ENCODE peak calls at places on chromosomes 1 and 21, in eight cellular contexts. N is left ventricle myocardium inferior, X is right atrium auricular region, Y is NB4, W is GM23338, H is Calu3, D is MM.1S, C is epithelial cell of esophagus. A is an unnamed sample.

GRCh38 chr1:62875676-62876075 is 91.7 kb downstream of the ATG4C start:
- DNase-seq in N (no peak), X (no peak), Y (no peak), W (no peak), H (no peak), D (no peak), C (no peak), A (no peak)

GRCh38 chr1:181121498-181121897 is 33.0 kb downstream of the IER5 start:
- DNase-seq in N (no peak), X (no peak), Y (no peak), W (no peak), H (no peak), D (no peak), C (no peak), A (no peak)

GRCh38 chr1:198519639-198520501 is 20.6 kb downstream of the ATP6V1G3 start:
- DNase-seq in N (no peak), X (no peak), Y (no peak), W (no peak), H (no peak), D (no peak), C (no peak), A (no peak)

GRCh38 chr1:72567511-72567910 is 285.2 kb upstream of the NEGR1 start:
- DNase-seq in N (no peak), X (no peak), Y (no peak), W (no peak), H (no peak), D (peak; percentile 14), C (no peak), A (no peak)

GRCh38 chr1:206477110-206477509 is 6.8 kb downstream of the IKBKE start:
- DNase-seq in N (no peak), X (no peak), Y (no peak), W (no peak), H (no peak), D (no peak), C (no peak), A (no peak)

GRCh38 chr21:29436143-29436542 is 137.4 kb downstream of the BACH1 start:
- DNase-seq in N (peak; percentile 19), X (no peak), Y (no peak), W (peak; percentile 18), H (no peak), D (no peak), C (no peak), A (no peak)

GRCh38 chr1:209375681-209376360 is 207.7 kb upstream of the CAMK1G start:
- DNase-seq in N (no peak), X (no peak), Y (no peak), W (peak; percentile 72), H (no peak), D (no peak), C (peak; percentile 60), A (no peak)

GRCh38 chr1:154971341-154971998 is 923 bp upstream of the SHC1 start:
- DNase-seq in N (peak; percentile 41), X (peak; percentile 88), Y (no peak), W (no peak), H (no peak), D (no peak), C (peak; percentile 85), A (no peak)

GRCh38 chr1:70586046-70586445 is 175.0 kb downstream of the CTH start:
- DNase-seq in N (no peak), X (no peak), Y (no peak), W (peak; percentile 23), H (no peak), D (no peak), C (no peak), A (no peak)

GRCh38 chr1:110477041-110477440 is 26.1 kb downstream of the PROK1 start:
- DNase-seq in N (no peak), X (no peak), Y (no peak), W (no peak), H (peak; percentile 8), D (no peak), C (peak; percentile 95), A (no peak)

GRCh38 chr1:110478886-110479285 is 27.9 kb downstream of the PROK1 start:
- DNase-seq in N (no peak), X (no peak), Y (no peak), W (no peak), H (no peak), D (no peak), C (no peak), A (no peak)

GRCh38 chr1:110478241-110478640 is 27.3 kb downstream of the PROK1 start:
- DNase-seq in N (no peak), X (no peak), Y (no peak), W (no peak), H (no peak), D (no peak), C (no peak), A (no peak)

GRCh38 chr1:110476028-110476765 is 25.2 kb downstream of the PROK1 start:
- DNase-seq in N (no peak), X (no peak), Y (no peak), W (no peak), H (no peak), D (no peak), C (no peak), A (no peak)

GRCh38 chr1:110477445-110477957 is 26.6 kb downstream of the PROK1 start:
- DNase-seq in N (no peak), X (no peak), Y (peak; percentile 21), W (peak; percentile 50), H (peak; percentile 64), D (no peak), C (peak; percentile 40), A (no peak)
- TF ChIP-seq CTCF in N (no peak), X (no peak), Y (peak; percentile 21), W (peak; percentile 54), H (no peak), D (peak; percentile 11), C (peak; percentile 35), A (peak; percentile 40)

GRCh38 chr1:179586107-179586823 is 5.4 kb upstream of the TDRD5 start:
- DNase-seq in N (peak; percentile 60), X (no peak), Y (no peak), W (peak; percentile 78), H (peak; percentile 80), D (peak; percentile 36), C (peak; percentile 29), A (peak; percentile 65)
- TF ChIP-seq CTCF in N (peak; percentile 55), X (peak; percentile 70), Y (no peak), W (peak; percentile 79), H (peak; percentile 85), D (peak; percentile 31), C (peak; percentile 20), A (peak; percentile 71)

GRCh38 chr1:10489291-10490055 is 14.7 kb downstream of the PEX14 start:
- DNase-seq in N (no peak), X (no peak), Y (no peak), W (no peak), H (no peak), D (no peak), C (no peak), A (no peak)
- TF ChIP-seq CTCF in N (no peak), X (no peak), Y (no peak), W (no peak), H (no peak), D (no peak), C (no peak), A (no peak)

GRCh38 chr1:225911207-225912130 is 12.6 kb downstream of the PYCR2 start:
- DNase-seq in N (peak; percentile 69), X (no peak), Y (no peak), W (peak; percentile 88), H (peak; percentile 86), D (peak; percentile 69), C (peak; percentile 41), A (peak; percentile 68)
- TF ChIP-seq CTCF in N (peak; percentile 98), X (peak; percentile 98), Y (no peak), W (peak; percentile 81), H (peak; percentile 97), D (peak; percentile 89), C (peak; percentile 48), A (peak; percentile 92)

GRCh38 chr1:228415853-228416216 is 826 bp downstream of the TRIM17 start:
- DNase-seq in N (no peak), X (no peak), Y (no peak), W (no peak), H (no peak), D (no peak), C (no peak), A (no peak)

GRCh38 chr1:228417471-228418203 is 976 bp upstream of the TRIM17 start:
- DNase-seq in N (no peak), X (no peak), Y (no peak), W (no peak), H (peak; percentile 53), D (no peak), C (peak; percentile 90), A (no peak)

GRCh38 chr1:228417061-228417460 is 400 bp upstream of the TRIM17 start:
- DNase-seq in N (no peak), X (no peak), Y (no peak), W (no peak), H (no peak), D (no peak), C (no peak), A (no peak)

GRCh38 chr1:228415221-228415620 is 1.4 kb downstream of the TRIM17 start:
- DNase-seq in N (no peak), X (no peak), Y (no peak), W (no peak), H (no peak), D (no peak), C (no peak), A (no peak)

DNA sequence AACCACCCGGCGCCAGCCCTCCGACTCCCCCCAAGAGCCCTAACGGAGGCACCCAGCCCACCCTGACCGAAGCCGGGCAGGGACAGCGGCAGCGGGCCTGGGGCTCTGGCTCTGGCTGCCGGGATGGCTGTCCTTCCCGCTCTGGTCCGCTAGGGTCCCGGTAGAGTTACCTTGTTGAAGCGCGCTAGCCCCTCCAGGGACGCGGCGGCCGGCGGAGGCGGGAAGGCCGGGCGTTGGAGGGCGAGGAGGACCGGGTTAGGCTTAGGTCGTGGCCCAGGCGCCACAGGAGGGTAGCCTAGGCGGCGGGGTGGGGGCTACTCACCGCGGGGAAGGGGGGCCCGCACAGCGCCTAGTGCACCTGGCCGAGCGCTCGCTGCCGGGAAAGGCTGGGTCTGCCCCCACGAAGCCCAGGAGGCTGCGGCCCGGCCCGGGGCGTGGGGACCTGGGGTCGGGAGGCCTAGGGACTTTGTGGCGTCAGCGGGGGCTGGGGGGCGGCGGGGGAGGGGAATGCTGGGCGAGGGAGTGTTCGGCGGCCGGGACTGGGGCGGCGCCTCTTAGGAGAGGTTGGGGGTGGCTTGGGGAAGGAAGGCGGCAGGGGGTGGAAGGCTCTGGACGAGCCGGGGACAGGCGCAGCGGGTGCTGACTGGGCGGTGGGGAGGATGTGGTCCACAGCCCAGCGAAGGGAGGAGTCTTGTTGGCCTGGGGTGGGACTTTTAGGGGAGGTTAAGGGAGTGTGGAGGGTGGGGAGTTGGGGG is at the start of gene TRIM17:
- DNase-seq in N (no peak), X (no peak), Y (peak; percentile 40), W (peak; percentile 94), H (peak; percentile 75), D (no peak), C (peak; percentile 37), A (peak; percentile 59)
- TF ChIP-seq CTCF in N (peak; percentile 51), X (peak; percentile 31), Y (no peak), W (peak; percentile 20), H (peak; percentile 55), D (no peak), C (peak; percentile 30), A (peak; percentile 66)

DNA sequence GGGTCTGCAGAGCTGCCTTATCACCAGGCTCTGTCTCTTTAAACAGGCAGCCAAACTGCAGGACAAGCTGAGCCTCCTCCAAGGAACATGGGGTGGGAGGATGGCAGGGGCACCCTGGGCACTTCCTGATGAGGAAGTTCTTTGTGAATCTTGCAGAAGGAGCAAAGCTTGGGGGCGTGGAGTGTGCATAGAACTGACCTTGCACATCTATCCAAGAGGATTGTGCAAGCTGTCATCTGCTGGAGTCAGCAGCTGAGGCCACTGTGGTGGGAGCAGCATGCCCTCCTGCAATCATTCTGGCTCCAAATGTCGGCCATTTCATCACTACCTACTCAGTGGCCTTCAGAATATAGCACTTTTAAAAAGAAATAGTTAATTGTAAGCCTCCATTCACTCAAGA is 182.2 kb downstream of the AJAP1 start:
- DNase-seq in N (no peak), X (no peak), Y (peak; percentile 81), W (no peak), H (no peak), D (no peak), C (no peak), A (no peak)
- TF ChIP-seq CTCF in N (no peak), X (no peak), Y (no peak), W (no peak), H (no peak), D (no peak), C (no peak), A (no peak)

A was measured in neural crest cell.